ENCODE peak calls at places on chromosomes 7 and 10, in six cellular contexts. Q is HepG2, U is tibial nerve, P is GM06990, E is A549, Z is MCF 10A. F is an unnamed sample.

GRCh38 chr7:99000196-99000903 is 122.0 kb downstream of the TRRAP start:
- DNase-seq in Z (no peak), P (no peak), U (no peak), E (no peak), Q (no peak), F (no peak)

GRCh38 chr10:113524120-113524519 is 28.7 kb upstream of the HABP2 start:
- DNase-seq in Z (peak; percentile 18), U (no peak), E (peak; percentile 41), Q (peak; percentile 11), P (no peak), F (no peak)

GRCh38 chr7:48419401-48419800 is 248.1 kb downstream of the ABCA13 start:
- DNase-seq in P (no peak), U (no peak), Z (no peak), E (no peak), Q (no peak), F (no peak)

GRCh38 chr7:112089551-112089950 is 116.6 kb downstream of the DOCK4 start:
- DNase-seq in P (no peak), E (no peak), Z (no peak), Q (no peak), U (no peak), F (no peak)

GRCh38 chr7:23242321-23242720 is 4.3 kb upstream of the GPNMB start:
- DNase-seq in E (no peak), Z (peak; percentile 42), P (no peak), Q (no peak), U (no peak), F (no peak)

GRCh38 chr10:75210193-75211006 is at the start of gene VDAC2:
- DNase-seq in E (peak; percentile 93), P (peak; percentile 97), U (peak; percentile 79), Q (peak; percentile 73), Z (peak; percentile 84), F (peak; percentile 80)

GRCh38 chr10:119859422-119860258 is 13.0 kb downstream of the MCMBP start:
- DNase-seq in U (no peak), Z (peak; percentile 63), P (peak; percentile 21), Q (peak; percentile 44), E (peak; percentile 47), F (no peak)

GRCh38 chr10:43294241-43294658 is 27.4 kb upstream of the RASGEF1A start:
- DNase-seq in Z (no peak), P (no peak), U (no peak), E (no peak), Q (no peak), F (no peak)

GRCh38 chr7:16644624-16644986 is 949 bp downstream of the ANKMY2 start:
- DNase-seq in P (peak; percentile 13), E (peak; percentile 71), U (peak; percentile 23), Q (peak; percentile 9), Z (peak; percentile 47), F (no peak)

GRCh38 chr10:78306358-78306757 is 272.7 kb downstream of the RPS24 start:
- DNase-seq in Z (no peak), E (no peak), U (no peak), P (no peak), Q (no peak), F (no peak)

DNA sequence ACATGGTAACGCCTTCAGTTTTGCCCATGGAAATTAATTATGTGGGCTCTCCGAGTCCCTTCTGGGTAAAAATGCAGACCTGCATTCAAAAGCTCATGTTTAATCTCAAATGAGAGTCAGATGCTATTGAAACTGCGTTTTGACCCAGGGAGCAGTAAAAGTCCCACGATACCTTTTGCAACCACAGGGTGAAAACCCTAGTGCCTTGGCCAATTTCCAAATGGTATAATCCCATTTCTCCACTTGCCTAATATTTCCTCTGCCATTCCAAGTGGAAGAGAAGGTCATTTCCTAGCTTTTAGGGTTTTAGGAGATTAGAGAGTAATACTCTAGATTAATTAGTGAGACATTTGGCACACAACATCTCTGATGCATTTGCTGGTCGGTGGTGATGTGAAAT is 132.5 kb downstream of the NRP1 start:
- DNase-seq in P (no peak), Q (no peak), Z (no peak), U (no peak), E (no peak), F (no peak)
- TF ChIP-seq CTCF in P (no peak), Q (no peak), Z (no peak), U (no peak), E (no peak), F (no peak)

GRCh38 chr10:86757110-86757790 is 831 bp downstream of the BMPR1A start:
- DNase-seq in Z (peak; percentile 63), Q (peak; percentile 62), U (peak; percentile 26), P (peak; percentile 45), E (peak; percentile 62), F (peak; percentile 62)
- TF ChIP-seq CTCF in Z (peak; percentile 18), Q (no peak), U (peak; percentile 7), P (no peak), E (no peak), F (peak; percentile 58)

DNA sequence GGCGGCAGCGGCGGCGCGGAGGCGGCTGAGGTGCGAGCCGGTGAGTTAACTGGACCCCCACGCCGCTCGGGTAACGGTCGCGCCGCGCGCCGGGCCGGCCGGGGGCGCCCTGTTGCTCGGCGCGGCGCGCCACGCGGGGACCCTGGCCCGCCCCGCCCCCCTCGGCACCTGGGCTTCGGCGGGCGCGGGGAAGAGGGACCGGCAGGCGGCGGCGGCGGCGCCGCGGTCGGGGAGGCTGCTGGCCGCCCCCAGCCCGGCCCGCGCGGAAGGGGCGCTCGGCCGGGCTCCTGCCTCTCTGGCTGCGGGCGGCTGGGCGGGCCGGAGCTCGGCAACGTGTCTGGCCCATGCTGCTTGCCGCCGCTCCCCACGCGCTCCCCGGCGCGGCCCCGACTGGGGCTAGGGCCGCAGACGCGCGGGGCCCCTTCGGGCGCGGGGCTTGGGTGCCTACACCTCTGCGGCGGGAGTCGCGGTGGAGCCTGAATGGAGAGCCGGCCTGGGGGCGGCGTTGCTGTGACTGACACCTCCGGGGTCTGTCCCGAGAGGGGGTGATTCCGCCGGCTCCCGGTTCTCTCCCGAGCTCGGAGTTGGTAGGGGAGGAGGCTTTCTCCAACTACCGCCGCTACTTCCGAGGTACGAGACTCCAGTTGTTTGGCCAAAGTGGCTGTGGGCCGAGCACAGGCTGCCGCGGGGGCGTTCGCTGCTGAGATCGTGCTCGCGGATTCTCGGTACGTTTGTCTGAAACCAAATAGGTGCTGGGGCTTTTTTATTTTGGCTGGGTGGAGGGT is 494 bp downstream of the PALS2 start:
- DNase-seq in E (peak; percentile 44), P (peak; percentile 75), Z (peak; percentile 64), U (peak; percentile 15), Q (peak; percentile 14), F (peak; percentile 32)
- TF ChIP-seq CTCF in E (no peak), P (no peak), Z (no peak), U (no peak), Q (no peak), F (no peak)

GRCh38 chr7:73435471-73436009 is 2.0 kb downstream of the FZD9 start:
- DNase-seq in Z (no peak), Q (no peak), P (no peak), U (no peak), E (no peak), F (no peak)

GRCh38 chr7:73437091-73437490 is 3.5 kb downstream of the FZD9 start:
- DNase-seq in P (no peak), E (no peak), Z (no peak), U (no peak), Q (no peak), F (no peak)

GRCh38 chr7:73434701-73435069 is 1.1 kb downstream of the FZD9 start:
- DNase-seq in Z (no peak), P (no peak), Q (no peak), U (no peak), E (no peak), F (no peak)

GRCh38 chr7:73437699-73438416 is 4.3 kb downstream of the FZD9 start:
- DNase-seq in E (no peak), Z (no peak), U (no peak), P (no peak), Q (no peak), F (no peak)

DNA sequence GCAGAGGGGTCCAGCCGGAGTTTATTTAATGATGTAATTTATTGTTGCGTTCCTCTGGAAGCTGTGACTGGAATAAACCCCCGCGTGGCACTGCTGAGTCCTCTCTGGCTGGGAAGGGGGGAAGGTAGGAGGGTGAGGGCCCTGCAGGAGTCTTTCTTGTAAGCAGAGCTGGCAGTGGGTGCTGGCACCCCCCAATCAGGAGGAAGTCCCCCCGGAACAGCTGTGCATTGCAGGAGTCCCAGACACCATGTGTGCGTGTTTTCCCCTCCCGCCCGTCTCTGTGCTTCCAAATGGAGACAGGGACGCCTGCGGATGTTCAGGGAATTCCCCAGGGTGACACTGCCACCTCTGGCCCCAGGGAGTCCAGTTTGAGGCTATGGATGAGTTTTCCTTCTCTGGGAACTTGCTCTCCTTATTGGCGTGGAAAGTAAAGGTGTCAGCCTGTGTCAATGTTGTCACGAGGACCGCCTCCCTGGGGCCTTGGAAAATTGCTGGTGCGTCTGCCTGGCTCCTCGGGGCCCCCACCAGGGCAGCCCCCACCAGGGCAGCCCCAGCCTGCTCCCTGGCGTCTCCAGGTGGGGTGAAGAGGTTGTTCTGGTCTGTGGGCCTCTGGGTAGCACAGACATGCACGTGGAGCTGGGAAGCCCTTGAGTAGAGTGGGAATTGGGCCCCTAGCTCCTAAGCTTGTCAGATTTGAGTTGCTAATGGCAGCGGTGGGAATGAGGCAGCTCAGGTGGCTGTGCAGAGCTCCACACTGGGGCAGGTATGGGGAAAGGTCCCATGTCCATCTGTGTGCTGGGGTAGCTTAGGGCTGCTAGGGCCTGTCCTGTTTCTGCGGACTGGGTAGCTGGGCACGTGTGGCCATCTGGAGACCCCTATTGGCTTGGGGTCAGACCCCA is 2.7 kb downstream of the FZD9 start:
- DNase-seq in P (no peak), U (no peak), Z (peak; percentile 13), Q (peak; percentile 54), E (peak; percentile 58), F (no peak)
- TF ChIP-seq CTCF in P (no peak), U (no peak), Z (no peak), Q (peak; percentile 70), E (peak; percentile 24), F (no peak)

GRCh38 chr7:76201732-76202665 is at the start of gene SRRM3:
- DNase-seq in U (peak; percentile 19), E (peak; percentile 84), Q (peak; percentile 63), Z (peak; percentile 60), P (peak; percentile 74), F (peak; percentile 89)
- TF ChIP-seq CTCF in U (peak; percentile 75), E (peak; percentile 73), Q (peak; percentile 81), Z (peak; percentile 75), P (peak; percentile 35), F (peak; percentile 41)

GRCh38 chr10:132193907-132194552 is 7.3 kb downstream of the DPYSL4 start:
- DNase-seq in U (no peak), E (no peak), Q (peak; percentile 17), P (no peak), Z (peak; percentile 38), F (peak; percentile 76)
- TF ChIP-seq CTCF in U (no peak), E (no peak), Q (no peak), P (no peak), Z (no peak), F (no peak)

F was measured in mesothelial cell of epicardium.